ENCODE peak calls at places on chromosomes 7 and 10, in ten cellular contexts. A is NCI-H2081; Z is kidney tubule cell; H is stimulated activated CD8-positive, alpha-beta memory T cell treated with anti-CD3 and anti-CD28 coated beads, Interleukin-7, amount 100 ng/mL, for 48 hours; M is cardiac fibroblast; Q is occipital lobe; G is RPMI8226; F is caudate nucleus; Y is stimulated activated CD4-positive, alpha-beta T cell treated with anti-CD3 and anti-CD28 coated beads, Interleukin-1b, Interleukin-23, amount 100 ng/mL, for 24 hours; J is non-pigmented ciliary epithelial cell. P is an unnamed sample.

GRCh38 chr10:95841711-95842498 is 65.9 kb upstream of the CC2D2B start:
- DNase-seq in J (peak), Q (no peak), Y (no peak), A (peak), Z (peak), F (no peak), H (no peak), G (peak), M (peak), P (peak)

GRCh38 chr10:77620731-77621130 is 16.9 kb downstream of the KCNMA1 start:
- DNase-seq in Q (no peak), Y (no peak), G (no peak), H (no peak), Z (no peak), J (no peak), F (no peak), M (no peak), A (no peak), P (no peak)

GRCh38 chr7:41630741-41631140 is 72.1 kb downstream of the INHBA start:
- DNase-seq in G (no peak), Y (no peak), A (no peak), J (no peak), Z (no peak), H (no peak), Q (no peak), F (no peak), M (no peak), P (no peak)

GRCh38 chr10:15579605-15580004 is 140.1 kb downstream of the ITGA8 start:
- DNase-seq in Q (no peak), H (no peak), G (no peak), Y (no peak), M (no peak), A (no peak), F (no peak), Z (no peak), J (no peak), P (no peak)

GRCh38 chr10:116752969-116753665 is 10.8 kb upstream of the HSPA12A start:
- DNase-seq in Z (peak), G (no peak), M (no peak), F (no peak), J (no peak), Q (peak), A (no peak), Y (no peak), H (no peak), P (no peak)

GRCh38 chr10:30493609-30494530 is 59.9 kb downstream of the MAP3K8 start:
- DNase-seq in A (no peak), J (no peak), Y (no peak), M (peak), H (no peak), Z (peak), Q (no peak), F (no peak), G (peak), P (no peak)

GRCh38 chr10:92901819-92902234 is 53.5 kb downstream of the EXOC6 start:
- DNase-seq in F (no peak), M (no peak), Y (no peak), Q (no peak), A (no peak), J (no peak), Z (no peak), H (no peak), G (no peak), P (no peak)

GRCh38 chr7:50488379-50488778 is 38.2 kb upstream of the FIGNL1 start:
- DNase-seq in J (no peak), Y (no peak), G (no peak), Q (no peak), H (no peak), Z (no peak), F (no peak), A (no peak), M (no peak), P (no peak)

GRCh38 chr10:14535497-14536199 is 204.9 kb upstream of the FRMD4A start:
- DNase-seq in A (no peak), J (no peak), Y (no peak), F (no peak), M (no peak), Z (no peak), G (no peak), Q (no peak), H (no peak), P (no peak)

GRCh38 chr7:39271386-39271785 is 293.7 kb downstream of the POU6F2 start:
- DNase-seq in H (no peak), A (peak), J (no peak), F (no peak), M (peak), Y (no peak), Q (peak), G (no peak), Z (peak), P (peak)